ENCODE peak calls at places on chromosomes 1 and 21, in five cellular contexts. O, X, J, G and T are unnamed samples.

GRCh38 chr1:212377644-212378043 is 37.0 kb downstream of the PACC1 start:
- DNase-seq in G (no peak), X (no peak), O (no peak), J (no peak), T (no peak)

GRCh38 chr1:111706921-111707320 is 32.3 kb downstream of the INKA2 start:
- DNase-seq in X (no peak), J (no peak), O (no peak), G (no peak), T (no peak)

GRCh38 chr1:234779160-234779538 is 169.2 kb upstream of the IRF2BP2 start:
- DNase-seq in X (no peak), G (no peak), O (no peak), J (no peak), T (no peak)

GRCh38 chr1:22284906-22285544 is 142.1 kb upstream of the WNT4 start:
- DNase-seq in X (no peak), O (no peak), G (no peak), J (no peak), T (no peak)

GRCh38 chr1:222928212-222928611 is 113.4 kb downstream of the DISP1 start:
- DNase-seq in G (peak), J (no peak), X (no peak), O (no peak), T (peak)

GRCh38 chr21:26920055-26920454 is 46.8 kb downstream of the ADAMTS5 start:
- DNase-seq in J (no peak), O (no peak), X (no peak), G (no peak), T (no peak)

GRCh38 chr1:3657578-3658230 is 5.4 kb downstream of the TP73 start:
- DNase-seq in O (no peak), G (no peak), X (no peak), J (no peak), T (no peak)

GRCh38 chr21:28402616-28402989 is 590.1 kb downstream of the LTN1 start:
- DNase-seq in O (no peak), J (no peak), G (no peak), X (no peak), T (no peak)

GRCh38 chr21:45618287-45618686 is 25.2 kb upstream of the PCBP3 start:
- DNase-seq in X (no peak), J (no peak), G (no peak), O (no peak), T (no peak)

GRCh38 chr21:34930971-34931370 is 118.1 kb downstream of the RUNX1 start:
- DNase-seq in X (no peak), O (no peak), G (no peak), J (peak), T (no peak)

GRCh38 chr1:28656335-28656734 is 7.9 kb downstream of the RNU11 start:
- DNase-seq in G (no peak), O (no peak), X (no peak), J (no peak), T (no peak)

GRCh38 chr1:212315907-212316306 is 30.7 kb downstream of the PPP2R5A start:
- DNase-seq in J (no peak), G (peak), X (no peak), O (peak), T (no peak)

GRCh38 chr21:35579520-35580293 is 480.6 kb downstream of the SETD4 start:
- DNase-seq in X (no peak), G (no peak), J (no peak), O (no peak), T (no peak)

GRCh38 chr1:179754031-179754624 is 11.0 kb downstream of the FAM163A start:
- DNase-seq in O (no peak), J (peak), X (no peak), G (no peak), T (no peak)

GRCh38 chr1:109151146-109151545 is 37.2 kb downstream of the ELAPOR1 start:
- DNase-seq in G (no peak), X (no peak), J (no peak), O (no peak), T (no peak)

GRCh38 chr1:22452401-22452963 is 831 bp downstream of the ZBTB40 start:
- DNase-seq in O (no peak), J (no peak), G (no peak), X (peak), T (no peak)

GRCh38 chr1:7235871-7236472 is 450.7 kb downstream of the CAMTA1 start:
- DNase-seq in G (no peak), X (no peak), O (no peak), J (no peak), T (no peak)

GRCh38 chr1:223556414-223557124 is 108.9 kb downstream of the CAPN8 start:
- DNase-seq in J (no peak), X (peak), G (peak), O (peak), T (no peak)

GRCh38 chr1:206905295-206906164 is 8.3 kb downstream of the IL24 start:
- DNase-seq in X (no peak), G (no peak), O (no peak), J (peak), T (no peak)